ENCODE peak calls at places on chromosomes 11 and 22, in nine cellular contexts. F is BJ; B is A549; C is testis; O is CD4-positive, alpha-beta T cell; D is omental fat pad; G is mucosa of descending colon; K is AG10803; Q is astrocyte of the spinal cord. R is an unnamed sample.
A peak's percentile ranks its signal among the peaks of the same experiment; 100 is the strongest.

GRCh38 chr11:2210366-2211112 is 38.9 kb upstream of the TH start:
- DNase-seq in O (no peak), Q (no peak), G (peak; percentile 22), F (no peak), K (no peak), D (no peak), B (no peak), C (peak; percentile 7), R (peak; percentile 68)

GRCh38 chr11:67345949-67346819 is 7.2 kb downstream of the POLD4 start:
- DNase-seq in G (no peak), B (peak; percentile 97), C (no peak), O (no peak), Q (peak; percentile 60), K (peak; percentile 83), F (no peak), D (no peak), R (no peak)

GRCh38 chr11:103676413-103676812 is 360.0 kb upstream of the DDI1 start:
- DNase-seq in G (no peak), O (no peak), B (no peak), K (peak; percentile 73), F (no peak), Q (no peak), D (no peak), C (no peak), R (no peak)

GRCh38 chr11:113578164-113578455 is 102.9 kb upstream of the DRD2 start:
- DNase-seq in D (no peak), B (no peak), F (no peak), Q (no peak), O (no peak), G (no peak), K (no peak), C (no peak), R (no peak)

GRCh38 chr11:31786996-31787685 is 24.0 kb downstream of the PAX6 start:
- DNase-seq in O (no peak), D (no peak), K (no peak), G (no peak), B (no peak), C (no peak), F (no peak), Q (no peak), R (no peak)

GRCh38 chr11:131033151-131033651 is 116.9 kb upstream of the SNX19 start:
- DNase-seq in D (no peak), B (peak; percentile 55), K (peak; percentile 87), Q (peak; percentile 87), O (no peak), C (peak; percentile 23), G (no peak), F (peak; percentile 54), R (no peak)

GRCh38 chr11:109547356-109548027 is 125.5 kb downstream of the C11orf87 start:
- DNase-seq in B (no peak), K (peak; percentile 94), C (no peak), Q (peak; percentile 75), D (no peak), F (peak; percentile 32), O (no peak), G (no peak), R (no peak)

GRCh38 chr11:134843735-134844134 is 431.7 kb upstream of the B3GAT1 start:
- DNase-seq in G (no peak), C (no peak), B (no peak), D (no peak), F (no peak), O (no peak), K (no peak), Q (no peak), R (no peak)

GRCh38 chr22:25148149-25148691 is 51.4 kb upstream of the CRYBB3 start:
- DNase-seq in Q (no peak), G (peak; percentile 77), B (no peak), C (peak; percentile 71), D (no peak), O (no peak), F (no peak), K (no peak), R (no peak)

GRCh38 chr22:27004434-27004833 is 347.0 kb downstream of the MIAT start:
- DNase-seq in B (no peak), C (no peak), K (no peak), G (no peak), Q (no peak), O (no peak), D (no peak), F (no peak), R (no peak)

GRCh38 chr11:95922536-95923440 is 1.1 kb downstream of the MTMR2 start:
- DNase-seq in O (no peak), D (no peak), K (peak; percentile 8), Q (peak; percentile 27), F (no peak), G (no peak), C (no peak), B (no peak), R (no peak)

GRCh38 chr11:116515666-116516184 is 257.1 kb downstream of the BUD13 start:
- DNase-seq in B (no peak), G (no peak), C (no peak), F (no peak), D (no peak), Q (no peak), O (no peak), K (no peak), R (no peak)

GRCh38 chr22:43404673-43405385 is 7.0 kb upstream of the MPPED1 start:
- DNase-seq in D (no peak), G (peak; percentile 16), C (no peak), O (no peak), Q (no peak), B (no peak), K (no peak), F (no peak), R (peak; percentile 74)

GRCh38 chr11:132472411-132473205 is 1059.7 kb downstream of the OPCML start:
- DNase-seq in B (no peak), O (no peak), F (no peak), C (peak; percentile 26), K (peak; percentile 79), Q (no peak), G (no peak), D (no peak), R (no peak)

GRCh38 chr22:19432092-19432844 is at the start of gene MRPL40:
- DNase-seq in C (peak; percentile 95), K (peak; percentile 93), Q (peak; percentile 94), O (peak; percentile 84), D (peak; percentile 57), F (peak; percentile 44), B (peak; percentile 92), G (peak; percentile 96), R (peak; percentile 99)

GRCh38 chr22:32202539-32203180 is 2.2 kb downstream of the RFPL2 start:
- DNase-seq in K (peak; percentile 23), B (peak; percentile 78), O (no peak), G (peak; percentile 74), Q (peak; percentile 23), F (no peak), C (peak; percentile 48), D (no peak), R (no peak)

GRCh38 chr11:77669848-77670511 is 32.4 kb upstream of the CLNS1A start:
- DNase-seq in F (no peak), Q (peak; percentile 16), G (no peak), D (no peak), B (peak; percentile 65), C (no peak), K (no peak), O (no peak), R (no peak)

GRCh38 chr11:64632654-64633053 is 41.6 kb downstream of the SLC22A12 start:
- DNase-seq in Q (no peak), D (no peak), B (no peak), C (no peak), K (no peak), F (no peak), G (no peak), O (no peak), R (no peak)

GRCh38 chr11:23252426-23252825 is 392.2 kb upstream of the CCDC179 start:
- DNase-seq in C (no peak), F (no peak), D (no peak), K (no peak), Q (no peak), O (no peak), G (no peak), B (no peak), R (no peak)

DNA sequence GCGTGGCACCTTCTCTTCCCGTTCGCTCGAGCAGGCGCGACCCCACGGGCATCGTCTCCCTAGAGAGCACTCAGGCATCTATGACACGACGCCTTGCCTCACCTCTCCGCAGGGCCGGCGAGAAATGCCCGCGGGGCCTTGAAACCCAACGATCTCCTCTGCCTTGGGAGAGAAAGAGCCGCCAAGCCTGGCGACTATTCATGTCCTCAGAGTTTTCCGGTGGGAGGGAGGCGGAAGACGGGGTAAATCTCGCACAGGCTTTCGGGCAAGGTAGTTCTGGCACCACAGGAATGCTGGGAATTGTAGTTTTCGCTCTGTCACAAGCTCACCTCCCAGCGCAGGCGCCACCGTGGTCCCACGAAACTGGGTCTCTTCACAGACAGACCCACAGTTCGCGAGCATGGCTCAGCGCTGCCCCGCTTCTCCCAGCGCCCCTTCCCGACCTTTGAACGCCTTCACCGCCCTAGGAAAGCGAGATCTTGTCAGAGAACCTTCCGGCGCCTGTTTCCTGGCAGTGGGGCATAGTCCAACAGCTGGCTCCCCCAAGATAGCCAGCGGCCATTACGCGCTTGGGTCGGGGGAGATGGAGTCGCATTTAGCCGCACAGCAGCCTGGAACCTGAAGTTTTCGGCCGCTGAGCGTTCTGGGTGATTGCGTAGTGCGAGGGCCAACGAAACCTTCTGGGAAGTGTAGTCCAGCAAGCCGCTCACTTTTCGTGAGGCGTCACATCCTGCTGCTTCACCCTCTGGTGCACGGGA is at the start of gene CCDC90B:
- DNase-seq in Q (peak; percentile 98), O (peak; percentile 88), B (peak; percentile 98), C (peak; percentile 98), G (peak; percentile 94), K (peak; percentile 98), D (peak; percentile 72), F (peak; percentile 91), R (peak; percentile 96)
- TF ChIP-seq CTCF in Q (peak; percentile 36), O (no peak), B (peak; percentile 57), C (no peak), G (no peak), K (peak; percentile 44), D (no peak), F (no peak), R (no peak)

GRCh38 chr22:21657361-21658118 is 8.3 kb upstream of the PPIL2 start:
- DNase-seq in O (peak; percentile 66), B (peak; percentile 52), Q (peak; percentile 49), D (no peak), K (peak; percentile 19), F (no peak), G (peak; percentile 88), C (peak; percentile 71), R (no peak)
- TF ChIP-seq CTCF in O (peak; percentile 50), B (no peak), Q (no peak), D (no peak), K (no peak), F (peak; percentile 37), G (peak; percentile 32), C (no peak), R (peak; percentile 48)

GRCh38 chr11:118522571-118523072 is 4.7 kb upstream of the TTC36 start:
- DNase-seq in Q (peak; percentile 27), D (no peak), F (no peak), K (peak; percentile 29), C (peak; percentile 66), G (no peak), B (peak; percentile 42), O (no peak), R (no peak)
- TF ChIP-seq CTCF in Q (peak; percentile 60), D (no peak), F (peak; percentile 60), K (peak; percentile 48), C (peak; percentile 38), G (no peak), B (peak; percentile 7), O (no peak), R (peak; percentile 68)

DNA sequence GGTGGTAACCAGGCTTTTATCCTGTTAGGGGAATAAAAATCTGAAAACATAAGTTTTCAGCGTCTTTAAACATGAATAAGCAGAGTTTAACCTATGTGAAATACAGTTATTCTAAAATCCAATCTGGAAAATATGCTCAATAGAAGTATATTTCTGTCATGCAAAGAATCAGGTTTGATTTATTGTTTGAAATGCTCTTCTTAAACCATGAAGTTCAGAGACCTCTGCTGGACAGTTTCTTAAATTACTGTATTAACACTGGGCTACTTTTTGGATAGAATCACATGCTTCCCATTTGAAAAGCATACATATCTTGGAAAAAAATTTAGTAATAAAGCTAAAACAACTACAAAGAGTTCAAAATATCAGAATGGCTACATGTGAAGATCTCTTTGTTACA is 25.4 kb downstream of the APIP start:
- DNase-seq in K (peak; percentile 46), C (no peak), O (no peak), G (no peak), B (peak; percentile 68), Q (peak; percentile 58), D (no peak), F (no peak), R (no peak)
- TF ChIP-seq CTCF in K (peak; percentile 58), C (peak; percentile 40), O (peak; percentile 22), G (no peak), B (peak; percentile 81), Q (peak; percentile 35), D (no peak), F (peak; percentile 40), R (peak; percentile 84)

R was measured in chondrocyte.